ENCODE peak calls at places on chromosomes 6 and 20, in six cellular contexts. One of them, this sample, is unnamed.

GRCh38 chr6:137645850-137646249 is 151.7 kb upstream of the OLIG3 start:
- DNase-seq in GM19239: no peak
- DNase-seq in activated gamma-delta T cell treated with Interleukin-2 at 50 U/mL for 16 hours: no peak
- DNase-seq in activated CD4-positive, alpha-beta T cell treated with anti-CD3 and anti-CD28 coated beads, Interleukin-2, amount 50 U/mL, for 24 hours: no peak
- DNase-seq in LoVo: no peak
- DNase-seq in GM12864: no peak
- DNase-seq in this sample: no peak

GRCh38 chr6:146598785-146599405 is at the start of gene ADGB:
- DNase-seq in GM12864: no peak
- DNase-seq in LoVo: peak; percentile 22
- DNase-seq in GM19239: no peak
- DNase-seq in activated gamma-delta T cell treated with Interleukin-2 at 50 U/mL for 16 hours: no peak
- DNase-seq in activated CD4-positive, alpha-beta T cell treated with anti-CD3 and anti-CD28 coated beads, Interleukin-2, amount 50 U/mL, for 24 hours: no peak
- DNase-seq in this sample: no peak

GRCh38 chr6:110949679-110950285 is 8.7 kb upstream of the GTF3C6 start:
- DNase-seq in GM19239: no peak
- DNase-seq in activated CD4-positive, alpha-beta T cell treated with anti-CD3 and anti-CD28 coated beads, Interleukin-2, amount 50 U/mL, for 24 hours: no peak
- DNase-seq in GM12864: no peak
- DNase-seq in LoVo: peak; percentile 39
- DNase-seq in activated gamma-delta T cell treated with Interleukin-2 at 50 U/mL for 16 hours: no peak
- DNase-seq in this sample: peak; percentile 27

GRCh38 chr20:10798811-10799210 is 125.0 kb upstream of the JAG1 start:
- DNase-seq in activated CD4-positive, alpha-beta T cell treated with anti-CD3 and anti-CD28 coated beads, Interleukin-2, amount 50 U/mL, for 24 hours: no peak
- DNase-seq in GM12864: no peak
- DNase-seq in GM19239: no peak
- DNase-seq in LoVo: no peak
- DNase-seq in activated gamma-delta T cell treated with Interleukin-2 at 50 U/mL for 16 hours: no peak
- DNase-seq in this sample: no peak

GRCh38 chr6:23533954-23534725 is 591.9 kb upstream of the NRSN1 start:
- DNase-seq in GM19239: no peak
- DNase-seq in GM12864: no peak
- DNase-seq in activated gamma-delta T cell treated with Interleukin-2 at 50 U/mL for 16 hours: no peak
- DNase-seq in activated CD4-positive, alpha-beta T cell treated with anti-CD3 and anti-CD28 coated beads, Interleukin-2, amount 50 U/mL, for 24 hours: no peak
- DNase-seq in LoVo: no peak
- DNase-seq in this sample: no peak

GRCh38 chr20:35663813-35664543 is 722 bp downstream of the CPNE1 start:
- DNase-seq in activated CD4-positive, alpha-beta T cell treated with anti-CD3 and anti-CD28 coated beads, Interleukin-2, amount 50 U/mL, for 24 hours: peak; percentile 47
- DNase-seq in activated gamma-delta T cell treated with Interleukin-2 at 50 U/mL for 16 hours: peak; percentile 66
- DNase-seq in LoVo: peak; percentile 10
- DNase-seq in GM12864: no peak
- DNase-seq in GM19239: peak; percentile 34
- DNase-seq in this sample: peak; percentile 74

GRCh38 chr20:53142651-53143177 is 170.6 kb downstream of the TSHZ2 start:
- DNase-seq in activated CD4-positive, alpha-beta T cell treated with anti-CD3 and anti-CD28 coated beads, Interleukin-2, amount 50 U/mL, for 24 hours: no peak
- DNase-seq in LoVo: no peak
- DNase-seq in GM12864: no peak
- DNase-seq in activated gamma-delta T cell treated with Interleukin-2 at 50 U/mL for 16 hours: no peak
- DNase-seq in GM19239: no peak
- DNase-seq in this sample: no peak

GRCh38 chr6:31690231-31691077 is 9.6 kb upstream of the LY6G5C start:
- DNase-seq in activated gamma-delta T cell treated with Interleukin-2 at 50 U/mL for 16 hours: no peak
- DNase-seq in GM19239: no peak
- DNase-seq in GM12864: no peak
- DNase-seq in LoVo: peak; percentile 54
- DNase-seq in activated CD4-positive, alpha-beta T cell treated with anti-CD3 and anti-CD28 coated beads, Interleukin-2, amount 50 U/mL, for 24 hours: no peak
- DNase-seq in this sample: no peak

GRCh38 chr6:43149260-43149659 is 21.8 kb upstream of the SRF start:
- DNase-seq in activated gamma-delta T cell treated with Interleukin-2 at 50 U/mL for 16 hours: no peak
- DNase-seq in GM19239: no peak
- DNase-seq in GM12864: no peak
- DNase-seq in LoVo: no peak
- DNase-seq in activated CD4-positive, alpha-beta T cell treated with anti-CD3 and anti-CD28 coated beads, Interleukin-2, amount 50 U/mL, for 24 hours: no peak
- DNase-seq in this sample: no peak

GRCh38 chr6:109336221-109336955 is 45.9 kb downstream of the CD164 start:
- DNase-seq in activated CD4-positive, alpha-beta T cell treated with anti-CD3 and anti-CD28 coated beads, Interleukin-2, amount 50 U/mL, for 24 hours: no peak
- DNase-seq in GM19239: no peak
- DNase-seq in GM12864: no peak
- DNase-seq in LoVo: peak; percentile 85
- DNase-seq in activated gamma-delta T cell treated with Interleukin-2 at 50 U/mL for 16 hours: no peak
- DNase-seq in this sample: no peak

GRCh38 chr6:157951828-157952227 is 29.8 kb upstream of the SYNJ2 start:
- DNase-seq in LoVo: no peak
- DNase-seq in GM19239: no peak
- DNase-seq in activated gamma-delta T cell treated with Interleukin-2 at 50 U/mL for 16 hours: no peak
- DNase-seq in GM12864: no peak
- DNase-seq in activated CD4-positive, alpha-beta T cell treated with anti-CD3 and anti-CD28 coated beads, Interleukin-2, amount 50 U/mL, for 24 hours: no peak
- DNase-seq in this sample: no peak